ENCODE peak calls at places on chromosomes 7 and 10, in nine cellular contexts. T is sigmoid colon, I is HCT116, R is stomach, E is thyroid gland, S is right lobe of liver, K is A549, G is tibial nerve, C is ovary. X is an unnamed sample.

GRCh38 chr10:28155726-28156125 is 147.1 kb downstream of the MPP7 start:
- DNase-seq in C (no peak), E (no peak), I (no peak), R (no peak), G (no peak), T (no peak), S (no peak), K (no peak), X (no peak)

GRCh38 chr10:60185426-60185825 is 204.2 kb downstream of the ANK3 start:
- DNase-seq in G (no peak), T (no peak), C (no peak), E (no peak), I (no peak), S (no peak), R (no peak), K (no peak), X (no peak)

GRCh38 chr10:86188796-86189558 is 177.6 kb downstream of the GRID1 start:
- DNase-seq in E (no peak), C (no peak), S (peak), R (peak), K (no peak), I (no peak), T (no peak), G (no peak), X (no peak)

GRCh38 chr7:151501676-151502075 is 18.0 kb downstream of the RHEB start:
- DNase-seq in T (no peak), G (no peak), I (no peak), E (no peak), K (no peak), R (no peak), S (no peak), C (no peak), X (no peak)

GRCh38 chr7:98400538-98401427 is at the start of gene BAIAP2L1:
- DNase-seq in G (no peak), E (peak), K (peak), S (peak), R (peak), I (peak), C (peak), T (peak), X (peak)

GRCh38 chr7:23022258-23022745 is 8.4 kb upstream of the HYCC1 start:
- DNase-seq in R (no peak), I (no peak), T (no peak), K (no peak), C (no peak), S (no peak), E (no peak), G (no peak), X (no peak)

GRCh38 chr7:134828361-134828760 is 48.9 kb downstream of the CALD1 start:
- DNase-seq in R (no peak), E (no peak), G (no peak), K (no peak), S (no peak), C (no peak), I (no peak), T (no peak), X (no peak)

GRCh38 chr10:114613237-114613979 is 44.7 kb downstream of the ABLIM1 start:
- DNase-seq in T (no peak), C (no peak), R (peak), S (peak), E (peak), G (no peak), I (no peak), K (peak), X (no peak)

GRCh38 chr7:139127648-139128047 is 18.1 kb upstream of the ZC3HAV1 start:
- DNase-seq in I (no peak), T (no peak), K (peak), R (no peak), E (no peak), G (no peak), C (no peak), S (no peak), X (no peak)

GRCh38 chr10:95374597-95375209 is 83.9 kb upstream of the PDLIM1 start:
- DNase-seq in T (peak), E (peak), K (peak), C (peak), G (peak), R (peak), I (peak), S (peak), X (peak)

GRCh38 chr7:16347461-16348192 is 73.7 kb downstream of the CRPPA start:
- DNase-seq in C (no peak), T (no peak), R (no peak), I (no peak), E (no peak), S (no peak), K (no peak), G (no peak), X (no peak)

GRCh38 chr10:80397014-80397413 is 11.3 kb upstream of the PRXL2A start:
- DNase-seq in G (no peak), E (no peak), K (no peak), R (no peak), S (no peak), C (no peak), I (no peak), T (no peak), X (no peak)

GRCh38 chr10:3828404-3829192 is 43.6 kb upstream of the KLF6 start:
- DNase-seq in K (no peak), S (no peak), C (peak), R (no peak), I (no peak), E (peak), G (no peak), T (peak), X (no peak)

GRCh38 chr10:31875608-31876007 is 53.0 kb downstream of the ARHGAP12 start:
- DNase-seq in K (no peak), T (no peak), I (no peak), S (no peak), E (no peak), G (no peak), C (no peak), R (no peak), X (no peak)

GRCh38 chr7:142866361-142867096 is 11.7 kb downstream of the EPHB6 start:
- DNase-seq in R (peak), E (peak), T (no peak), I (no peak), S (no peak), K (peak), C (no peak), G (no peak), X (peak)

GRCh38 chr7:108114117-108114841 is 15.9 kb downstream of the LAMB4 start:
- DNase-seq in E (no peak), I (peak), S (no peak), T (no peak), G (no peak), K (peak), C (no peak), R (no peak), X (no peak)

GRCh38 chr10:82942572-82943091 is 1067.6 kb downstream of the NRG3 start:
- DNase-seq in T (peak), I (no peak), C (peak), K (no peak), G (peak), R (no peak), E (peak), S (no peak), X (no peak)

GRCh38 chr7:80277434-80278427 is 143.1 kb downstream of the GNAI1 start:
- DNase-seq in R (no peak), G (no peak), K (peak), I (peak), E (no peak), C (no peak), S (no peak), T (no peak), X (no peak)

GRCh38 chr7:50552921-50553320 is 12.3 kb downstream of the DDC start:
- DNase-seq in G (no peak), S (no peak), C (peak), K (no peak), E (peak), I (no peak), T (peak), R (no peak), X (peak)

GRCh38 chr10:124592101-124592500 is 130.5 kb downstream of the LHPP start:
- DNase-seq in C (no peak), S (no peak), K (no peak), E (no peak), R (no peak), T (peak), G (no peak), I (no peak), X (no peak)

GRCh38 chr7:37359662-37360444 is 88.8 kb downstream of the ELMO1 start:
- DNase-seq in G (no peak), I (no peak), C (no peak), E (no peak), K (no peak), T (no peak), R (no peak), S (no peak), X (no peak)

GRCh38 chr7:84136336-84136735 is 58.3 kb downstream of the SEMA3A start:
- DNase-seq in I (no peak), C (no peak), G (no peak), T (no peak), K (no peak), R (no peak), S (no peak), E (no peak), X (no peak)

GRCh38 chr10:131567279-131568162 is 256.0 kb upstream of the TCERG1L start:
- DNase-seq in C (no peak), R (peak), K (no peak), S (peak), E (no peak), I (no peak), T (no peak), G (no peak), X (no peak)

GRCh38 chr10:82883588-82883987 is 1008.6 kb downstream of the NRG3 start:
- DNase-seq in K (no peak), R (no peak), G (no peak), S (no peak), C (no peak), E (no peak), T (no peak), I (no peak), X (no peak)

GRCh38 chr7:97269741-97270140 is 152.2 kb downstream of the SDHAF3 start:
- DNase-seq in T (no peak), I (no peak), E (no peak), K (no peak), C (no peak), G (no peak), R (no peak), S (no peak), X (no peak)

GRCh38 chr10:102009801-102010425 is 46.1 kb downstream of the ARMH3 start:
- DNase-seq in K (peak), R (peak), T (peak), G (no peak), C (no peak), I (peak), E (peak), S (peak), X (peak)

GRCh38 chr10:8156918-8157317 is 102.4 kb downstream of the GATA3 start:
- DNase-seq in T (no peak), G (no peak), K (no peak), R (no peak), C (no peak), I (no peak), S (no peak), E (no peak), X (no peak)

GRCh38 chr10:43228783-43229207 is 38.1 kb downstream of the RASGEF1A start:
- DNase-seq in S (no peak), K (no peak), G (no peak), C (no peak), E (peak), R (no peak), T (peak), I (no peak), X (no peak)

DNA sequence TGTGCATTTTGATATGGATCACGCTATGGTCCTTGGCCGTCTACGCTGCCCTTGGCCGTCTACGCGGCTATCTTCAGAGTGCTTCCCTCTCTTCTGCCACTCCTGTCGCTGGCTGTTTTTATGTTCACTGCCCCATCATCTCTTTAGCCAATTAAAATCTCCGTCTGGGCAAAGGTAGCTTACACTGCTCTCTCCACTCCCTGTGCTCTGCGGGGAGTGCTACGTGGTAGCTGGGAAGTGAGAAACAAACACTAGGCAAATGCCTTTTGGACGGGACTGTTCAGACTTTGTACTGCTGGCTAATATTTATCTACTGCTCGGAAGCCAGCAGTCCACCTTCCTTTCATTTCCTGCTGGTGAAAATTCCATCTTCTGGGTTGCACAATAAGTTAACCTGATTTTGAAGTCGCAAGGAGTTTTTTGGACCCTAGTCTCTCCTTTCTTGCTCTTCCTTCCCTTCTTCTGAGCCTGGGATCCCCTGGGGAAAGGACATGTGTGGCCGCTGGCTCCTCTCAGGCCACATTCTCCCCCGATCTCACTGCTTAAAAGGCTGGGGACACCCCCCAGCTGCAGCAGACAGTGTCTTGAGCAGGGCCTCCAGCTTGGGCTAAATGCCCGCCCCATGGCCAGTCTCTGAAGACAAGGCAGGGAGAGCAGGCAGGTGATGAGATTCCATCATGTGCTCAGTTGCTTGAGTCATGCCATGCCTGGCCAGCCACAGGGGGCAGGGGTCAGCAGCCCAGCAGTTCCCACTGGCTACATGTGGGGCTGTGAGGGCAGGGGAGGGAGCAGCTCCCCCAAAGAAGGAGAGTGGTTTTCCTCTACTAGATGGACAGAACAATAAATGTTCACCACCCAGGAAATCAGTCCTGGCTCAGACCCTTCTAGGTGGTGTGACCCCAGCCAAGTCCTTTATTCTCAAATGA is 25.5 kb upstream of the RBM33 start:
- DNase-seq in T (no peak), S (peak), R (peak), C (no peak), K (peak), I (no peak), G (no peak), E (no peak), X (peak)
- TF ChIP-seq POLR2A in T (no peak), S (peak), R (no peak), C (no peak), K (peak), I (no peak), G (no peak), E (no peak), X (no peak)

DNA sequence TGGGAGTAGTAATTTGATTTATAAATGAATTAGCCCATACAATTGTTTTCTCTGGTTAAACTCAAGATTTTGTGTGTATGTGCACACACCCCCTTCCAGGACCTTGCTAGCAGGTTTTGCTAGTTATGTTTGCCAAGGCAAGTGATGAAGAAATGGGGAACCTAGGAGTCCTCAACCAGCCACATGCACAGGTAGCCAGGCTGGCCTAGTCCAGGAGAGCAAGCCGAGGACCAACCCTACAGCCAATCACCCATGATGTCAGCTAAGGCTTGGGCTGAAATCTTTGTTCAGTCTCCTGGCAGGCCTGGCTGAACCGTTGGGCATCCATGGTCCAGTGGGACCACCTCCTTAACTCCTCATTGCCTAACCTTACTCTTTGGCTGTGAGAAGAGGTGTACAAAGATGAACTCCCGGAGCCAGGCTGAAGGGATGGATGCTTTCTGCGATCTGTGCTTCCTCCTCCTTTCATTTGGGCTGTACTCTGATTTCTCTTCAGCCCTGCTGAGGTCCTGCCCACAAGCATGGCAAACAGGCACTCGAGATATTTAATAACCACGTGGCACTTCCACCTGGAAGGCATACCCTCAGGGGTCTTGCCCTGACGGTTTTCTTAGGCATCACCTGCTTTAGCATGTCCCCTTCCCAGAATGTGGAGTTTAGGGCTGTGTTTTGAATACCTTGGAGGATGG is 22.1 kb downstream of the HNRNPA2B1 start:
- DNase-seq in R (no peak), E (no peak), S (no peak), K (no peak), T (no peak), G (no peak), I (no peak), C (no peak), X (no peak)
- TF ChIP-seq POLR2A in R (no peak), E (no peak), S (no peak), K (no peak), T (no peak), G (no peak), I (no peak), C (no peak), X (no peak)

GRCh38 chr10:73252445-73253225 is at the start of gene MRPS16:
- DNase-seq in C (peak), K (peak), R (peak), E (peak), G (peak), S (peak), T (peak), I (peak), X (peak)
- TF ChIP-seq POLR2A in C (peak), K (peak), R (peak), E (peak), G (peak), S (peak), T (peak), I (peak), X (peak)

GRCh38 chr10:103629581-103629980 is 136.1 kb downstream of the NEURL1 start:
- DNase-seq in T (no peak), K (no peak), E (no peak), C (no peak), I (no peak), R (no peak), S (no peak), G (no peak), X (no peak)

GRCh38 chr10:103627893-103628292 is 134.4 kb downstream of the NEURL1 start:
- DNase-seq in G (no peak), T (no peak), I (no peak), C (no peak), R (no peak), S (no peak), K (no peak), E (no peak), X (no peak)

GRCh38 chr10:103630156-103630555 is 136.7 kb downstream of the NEURL1 start:
- DNase-seq in K (no peak), R (no peak), G (no peak), I (no peak), E (no peak), C (no peak), T (peak), S (no peak), X (no peak)

GRCh38 chr10:103626178-103626577 is 132.7 kb downstream of the NEURL1 start:
- DNase-seq in E (no peak), S (no peak), T (no peak), K (no peak), I (no peak), R (no peak), G (no peak), C (no peak), X (no peak)

GRCh38 chr10:103627111-103627892 is 133.8 kb downstream of the NEURL1 start:
- DNase-seq in S (no peak), T (no peak), R (no peak), G (no peak), K (no peak), I (no peak), C (no peak), E (peak), X (no peak)
- TF ChIP-seq POLR2A in S (no peak), T (no peak), R (no peak), G (no peak), K (no peak), I (no peak), C (no peak), E (no peak), X (no peak)

DNA sequence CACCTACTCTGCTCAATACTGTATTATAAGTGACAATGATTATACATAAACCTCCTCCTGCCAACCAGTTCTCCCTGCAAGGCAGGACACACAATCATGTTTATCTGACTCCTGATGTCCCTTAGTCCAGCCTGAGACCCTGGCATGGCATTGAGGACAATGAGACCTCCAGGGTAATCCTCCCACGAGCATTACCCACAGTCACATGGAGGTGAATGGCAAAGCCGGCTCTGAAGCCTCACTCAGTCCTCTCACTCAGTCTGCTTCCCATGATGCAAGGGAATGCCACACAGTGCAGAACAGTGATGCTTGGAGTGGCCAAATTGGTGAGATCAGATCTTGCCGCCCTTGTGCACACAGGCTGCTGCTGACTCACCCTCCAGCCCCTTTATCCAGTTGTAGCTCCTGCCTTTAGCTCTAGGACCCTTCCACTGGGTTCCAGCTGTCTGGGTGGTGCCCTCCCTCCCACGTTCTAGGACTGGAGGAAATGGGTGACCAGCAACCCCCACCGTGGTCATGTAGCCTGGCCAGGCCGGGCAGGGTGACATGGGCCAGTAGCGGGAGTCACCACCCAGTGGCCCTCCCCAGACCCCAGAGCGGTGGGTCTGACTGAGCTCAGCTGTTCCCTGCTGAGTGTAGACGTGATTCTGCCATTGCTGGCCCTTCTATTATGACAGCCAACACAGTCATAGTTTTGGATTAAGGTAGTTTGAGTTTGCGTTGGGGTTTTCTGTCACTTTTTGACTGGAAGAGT is 5.5 kb upstream of the ADCY1 start:
- DNase-seq in K (no peak), I (no peak), E (no peak), T (no peak), C (no peak), S (no peak), R (no peak), G (no peak), X (peak)
- TF ChIP-seq POLR2A in K (no peak), I (no peak), E (no peak), T (no peak), C (no peak), S (no peak), R (no peak), G (no peak), X (no peak)